ENCODE peak calls at places on chromosomes 4 and X, in seven cellular contexts. Y is uterus; P is HepG2; O is testis; R is upper lobe of left lung; L is DND-41; N is CD8-positive, alpha-beta memory T cell. S is an unnamed sample.

GRCh38 chr4:100165809-100166208 is 24.5 kb downstream of the DDIT4L start:
- DNase-seq in Y (no peak), P (no peak), O (no peak), R (no peak), L (peak; percentile 47), N (no peak), S (no peak)

GRCh38 chrX:55127692-55128091 is 38.9 kb downstream of the PAGE2 start:
- DNase-seq in Y (no peak), P (no peak), O (no peak), R (no peak), L (no peak), N (no peak), S (no peak)

GRCh38 chrX:9342581-9343051 is 122.2 kb upstream of the TBL1X start:
- DNase-seq in Y (peak; percentile 85), P (peak; percentile 29), O (peak; percentile 69), R (peak; percentile 93), L (peak; percentile 76), N (peak; percentile 71), S (peak; percentile 93)

GRCh38 chr4:53906786-53907185 is 157.6 kb downstream of the CHIC2 start:
- DNase-seq in Y (no peak), P (no peak), O (no peak), R (no peak), L (no peak), N (no peak), S (no peak)

GRCh38 chr4:7066493-7066892 is 1.4 kb downstream of the GRPEL1 start:
- DNase-seq in Y (peak; percentile 12), P (no peak), O (no peak), R (no peak), L (no peak), N (no peak), S (no peak)

GRCh38 chrX:39823424-39823823 is 274.3 kb downstream of the BCOR start:
- DNase-seq in Y (no peak), P (no peak), O (no peak), R (no peak), L (no peak), N (no peak), S (no peak)

GRCh38 chr4:182554736-182555135 is 311.5 kb downstream of the TENM3 start:
- DNase-seq in Y (no peak), P (no peak), O (no peak), R (no peak), L (no peak), N (no peak), S (no peak)

GRCh38 chrX:151359341-151359740 is 37.7 kb upstream of the VMA21 start:
- DNase-seq in Y (no peak), P (no peak), O (no peak), R (no peak), L (no peak), N (no peak), S (no peak)

GRCh38 chrX:39693298-39693697 is 404.5 kb downstream of the BCOR start:
- DNase-seq in Y (no peak), P (no peak), O (no peak), R (no peak), L (no peak), N (no peak), S (no peak)

GRCh38 chr4:119038465-119038864 is 97.2 kb upstream of the MYOZ2 start:
- DNase-seq in Y (no peak), P (no peak), O (no peak), R (no peak), L (no peak), N (no peak), S (no peak)
- H3K4me1 ChIP-seq in Y (peaks cover 14% of the 10 kb centered on the region), P (no peaks in the 10 kb centered on the region), O (peaks cover 32% of the 10 kb centered on the region), R (peaks cover 7% of the 10 kb centered on the region), L (no peaks in the 10 kb centered on the region), N (peaks cover 4% of the 10 kb centered on the region), S (peaks cover 5% of the 10 kb centered on the region)

GRCh38 chrX:133674726-133675470 is 259.6 kb upstream of the GPC4 start:
- DNase-seq in Y (no peak), P (peak; percentile 33), O (no peak), R (no peak), L (no peak), N (no peak), S (no peak)

GRCh38 chrX:133676344-133677122 is 261.2 kb upstream of the GPC4 start:
- DNase-seq in Y (no peak), P (peak; percentile 53), O (no peak), R (no peak), L (no peak), N (no peak), S (no peak)

GRCh38 chrX:133681416-133681815 is 266.1 kb upstream of the GPC4 start:
- DNase-seq in Y (no peak), P (no peak), O (no peak), R (no peak), L (peak; percentile 88), N (no peak), S (no peak)

GRCh38 chrX:133681897-133682296 is 266.6 kb upstream of the GPC4 start:
- DNase-seq in Y (no peak), P (no peak), O (no peak), R (no peak), L (peak; percentile 43), N (no peak), S (no peak)

DNA sequence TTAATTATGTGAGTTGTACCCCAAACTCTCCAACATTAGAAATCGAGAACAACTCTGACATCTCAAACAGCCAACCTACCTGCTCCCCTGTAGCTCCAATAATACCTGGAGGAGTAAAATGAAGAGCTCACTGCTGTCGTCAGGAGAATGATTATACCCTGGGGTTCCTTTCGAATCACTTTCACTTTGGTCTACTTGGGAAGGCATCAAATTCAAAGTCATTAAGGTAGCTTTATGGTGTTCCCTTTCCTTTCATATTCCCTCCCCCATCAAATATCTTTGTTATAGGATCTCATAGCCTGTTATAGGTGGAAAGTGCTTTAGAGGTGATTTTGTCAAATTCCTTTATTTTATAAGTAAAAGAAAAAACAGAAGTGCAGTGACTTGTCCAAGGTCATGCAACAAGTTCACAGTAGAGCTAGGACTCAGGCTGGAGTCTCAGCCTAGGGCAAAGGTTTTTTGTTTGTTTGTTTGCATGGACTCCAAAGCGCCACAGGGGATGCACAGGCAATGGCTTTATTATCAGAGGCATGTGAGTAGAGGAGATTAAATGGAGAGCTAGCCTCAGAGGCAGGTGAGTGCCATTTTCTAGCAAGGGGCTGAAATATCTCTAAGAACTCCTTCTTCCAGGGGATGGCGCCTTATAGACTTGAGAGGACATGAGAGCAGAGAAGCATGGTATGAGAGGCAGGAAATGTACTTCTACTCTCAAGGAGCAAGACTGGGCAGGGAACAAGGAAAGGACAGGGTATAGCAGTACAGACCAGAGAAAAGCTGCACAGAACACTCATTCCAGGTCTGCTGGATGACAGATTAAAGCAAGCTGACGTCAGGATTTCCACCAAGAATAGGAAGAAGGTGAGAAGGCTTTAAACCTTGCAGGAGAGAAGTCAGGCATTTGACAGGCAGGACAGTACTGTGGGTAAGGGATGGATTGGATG is 262.1 kb upstream of the GPC4 start:
- DNase-seq in Y (no peak), P (no peak), O (no peak), R (no peak), L (no peak), N (no peak), S (no peak)
- H3K27me3 ChIP-seq in Y (peaks cover 5% of the 10 kb centered on the region), P (no peaks in the 10 kb centered on the region), O (no peaks in the 10 kb centered on the region), R (no peaks in the 10 kb centered on the region), L (no peaks in the 10 kb centered on the region), N (no peaks in the 10 kb centered on the region), S (no peaks in the 10 kb centered on the region)

DNA sequence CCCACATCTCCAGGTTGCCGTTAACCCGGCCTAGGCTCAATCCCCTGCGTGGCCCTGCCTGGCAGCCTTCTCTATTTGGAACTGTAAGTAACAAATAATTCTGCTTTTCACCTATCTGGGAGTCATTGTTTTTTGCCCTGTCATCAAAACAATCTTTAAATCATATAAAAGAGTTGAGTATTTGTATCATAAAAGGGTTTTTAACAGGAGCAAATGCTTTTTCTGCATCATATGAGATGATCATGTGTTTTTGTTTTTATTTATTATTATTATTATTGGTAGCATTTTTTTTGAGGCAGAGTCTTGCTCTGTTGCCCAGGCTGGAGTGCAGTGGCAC is 10.0 kb upstream of the TLR3 start:
- DNase-seq in Y (no peak), P (no peak), O (no peak), R (no peak), L (no peak), N (no peak), S (no peak)
- H3K4me1 ChIP-seq in Y (no peaks in the 10 kb centered on the region), P (no peaks in the 10 kb centered on the region), O (no peaks in the 10 kb centered on the region), R (no peaks in the 10 kb centered on the region), L (no peaks in the 10 kb centered on the region), N (peaks cover 4% of the 10 kb centered on the region), S (no peaks in the 10 kb centered on the region)

GRCh38 chr4:1798530-1799363 is 5.7 kb downstream of the FGFR3 start:
- DNase-seq in Y (no peak), P (no peak), O (no peak), R (peak; percentile 62), L (no peak), N (no peak), S (no peak)
- H3K27me3 ChIP-seq in Y (peaks cover 15% of the 10 kb centered on the region), P (no peaks in the 10 kb centered on the region), O (no peaks in the 10 kb centered on the region), R (peaks cover 20% of the 10 kb centered on the region), L (no peaks in the 10 kb centered on the region), N (peaks cover 18% of the 10 kb centered on the region), S (no peaks in the 10 kb centered on the region)